ENCODE peak calls at places on chromosomes 13 and 19, in four cellular contexts. K is prostate gland, B is adrenal gland, O is ovary. H is an unnamed sample.

GRCh38 chr13:90201676-90202425 is 1145.6 kb upstream of the MIR17HG start:
- DNase-seq in K (no peak), B (no peak), O (no peak), H (no peak)

GRCh38 chr19:5621945-5622464 is 571 bp downstream of the SAFB2 start:
- DNase-seq in K (peak; percentile 20), B (peak; percentile 58), O (peak; percentile 48), H (no peak)

GRCh38 chr13:48110132-48110868 is 15.4 kb upstream of the MED4 start:
- DNase-seq in K (no peak), B (no peak), O (no peak), H (no peak)

GRCh38 chr13:113990321-113990837 is 16.5 kb upstream of the C13orf46 start:
- DNase-seq in K (no peak), B (no peak), O (no peak), H (peak; percentile 7)

GRCh38 chr13:99314640-99315176 is 7.5 kb upstream of the GPR183 start:
- DNase-seq in K (no peak), B (no peak), O (no peak), H (no peak)

GRCh38 chr19:45508931-45509691 is 1.8 kb downstream of the VASP start:
- DNase-seq in K (peak; percentile 76), B (peak; percentile 73), O (peak; percentile 73), H (peak; percentile 61)

GRCh38 chr19:51144482-51145045 is 2.5 kb downstream of the SIGLEC7 start:
- DNase-seq in K (no peak), B (no peak), O (no peak), H (no peak)

GRCh38 chr19:29542776-29543175 is 17.0 kb downstream of the VSTM2B start:
- DNase-seq in K (no peak), B (no peak), O (no peak), H (no peak)

GRCh38 chr19:35116085-35116801 is 620 bp downstream of the FXYD3 start:
- DNase-seq in K (peak; percentile 76), B (no peak), O (no peak), H (no peak)

GRCh38 chr13:29546662-29547061 is 48.8 kb downstream of the SLC7A1 start:
- DNase-seq in K (no peak), B (no peak), O (no peak), H (no peak)

DNA sequence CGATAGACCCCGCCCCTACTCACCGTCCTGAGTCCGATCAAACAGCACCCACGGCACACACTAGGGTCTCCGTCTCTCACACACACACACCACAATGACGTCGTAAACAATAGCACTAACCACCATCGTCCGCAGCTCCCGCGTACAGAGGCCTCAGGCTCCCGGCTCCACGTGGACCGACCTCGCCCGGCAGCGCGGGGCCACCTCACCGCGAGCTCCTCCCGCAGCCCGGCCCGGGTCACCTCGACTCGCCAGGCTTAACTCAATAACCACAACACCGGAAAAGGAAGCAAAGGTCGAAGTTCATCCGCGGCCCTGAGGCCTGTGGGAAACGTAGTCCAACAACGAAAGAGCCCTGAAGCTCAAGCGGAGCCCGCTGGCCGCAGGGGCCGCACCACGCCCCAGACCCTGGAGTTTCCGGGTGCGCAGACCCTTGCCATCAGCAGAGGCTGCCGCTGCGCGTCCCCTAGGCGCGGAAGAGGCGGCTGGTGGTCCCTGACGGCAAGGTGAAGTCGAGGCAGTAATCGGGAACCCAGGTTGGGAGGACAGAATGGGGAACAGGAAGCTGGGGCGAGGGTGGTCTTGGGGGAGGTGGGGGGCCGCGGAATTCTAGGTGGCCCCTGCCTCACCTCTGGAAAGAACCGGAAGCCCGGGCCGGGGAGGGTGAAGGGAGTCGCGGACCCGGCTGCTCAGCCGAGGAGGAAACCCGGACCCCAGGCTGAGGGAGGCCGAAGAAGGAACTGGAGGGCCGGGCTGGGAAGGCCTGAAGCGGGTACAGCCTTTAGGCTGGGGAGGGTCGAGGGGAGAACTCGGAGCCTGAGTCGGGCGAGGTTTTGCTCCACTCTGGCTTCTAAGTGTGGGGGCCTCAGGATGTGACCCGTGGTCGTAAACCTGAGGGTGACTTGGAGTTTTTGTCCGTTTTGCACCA is at the start of gene ZNF529:
- DNase-seq in K (peak; percentile 88), B (peak; percentile 88), O (peak; percentile 88), H (peak; percentile 92)
- TF ChIP-seq POLR2A in K (peak; percentile 69), B (peak; percentile 86), O (no peak), H (peak; percentile 43)

GRCh38 chr19:39074205-39074692 is 9.9 kb upstream of the ACP7 start:
- DNase-seq in K (no peak), B (no peak), O (no peak), H (no peak)
- H3K27ac ChIP-seq in K (no peak overlapping the region), B (no peak overlapping the region), O (no peak overlapping the region), H (no peak overlapping the region)

GRCh38 chr19:3698386-3698950 is 1.8 kb downstream of the PIP5K1C start:
- DNase-seq in K (no peak), B (no peak), O (no peak), H (no peak)
- H3K4me3 ChIP-seq in K (no peak overlapping the region), B (no peak overlapping the region), O (peak overlapping the region; percentile 88), H (no peak overlapping the region)

GRCh38 chr19:57615346-57615745 is 1.3 kb downstream of the ZNF134 start:
- DNase-seq in K (no peak), B (no peak), O (no peak), H (no peak)

GRCh38 chr19:57611113-57611512 is 2.9 kb upstream of the ZNF134 start:
- DNase-seq in K (no peak), B (no peak), O (no peak), H (no peak)

GRCh38 chr19:57613941-57614743 is at the start of gene ZNF134:
- DNase-seq in K (peak; percentile 91), B (peak; percentile 90), O (peak; percentile 86), H (peak; percentile 70)
- TF ChIP-seq POLR2A in K (no peak), B (no peak), O (no peak), H (no peak)

GRCh38 chr19:38869836-38870607 is 8.1 kb downstream of the RINL start:
- DNase-seq in K (peak; percentile 71), B (peak; percentile 81), O (peak; percentile 87), H (peak; percentile 74)
- H3K27ac ChIP-seq in K (peak overlapping the region; percentile 30), B (no peak overlapping the region), O (peak overlapping the region; percentile 5), H (peak overlapping the region; percentile 62)

DNA sequence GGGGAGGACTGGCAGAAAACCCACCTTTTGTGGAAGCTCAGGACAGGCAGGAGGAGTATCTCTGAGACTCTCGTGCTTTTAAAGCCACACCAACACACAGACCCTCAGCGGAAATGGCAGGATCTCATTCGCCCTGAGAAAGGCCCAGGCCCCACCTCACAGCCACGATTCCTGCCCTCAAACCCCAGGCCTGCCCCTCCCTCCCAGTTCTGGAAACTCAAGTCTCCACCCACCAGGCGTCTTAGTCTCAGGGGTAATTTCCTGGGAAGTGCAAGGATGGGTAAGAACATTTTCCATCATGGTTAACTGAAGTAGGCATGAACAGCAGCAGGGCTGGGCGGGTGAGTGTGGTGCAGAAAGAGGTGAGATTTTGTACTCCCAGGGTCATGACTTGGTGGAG is 8.0 kb upstream of the PDE4C start:
- DNase-seq in K (no peak), B (no peak), O (no peak), H (no peak)
- H3K4me3 ChIP-seq in K (no peak overlapping the region), B (no peak overlapping the region), O (no peak overlapping the region), H (no peak overlapping the region)

GRCh38 chr19:36392916-36393673 is 14.1 kb upstream of the ZFP14 start:
- DNase-seq in K (no peak), B (no peak), O (no peak), H (no peak)
- TF ChIP-seq POLR2A in K (no peak), B (no peak), O (no peak), H (no peak)

GRCh38 chr13:100517706-100518105 is 70.9 kb downstream of the GGACT start:
- DNase-seq in K (no peak), B (no peak), O (no peak), H (no peak)
- H3K27ac ChIP-seq in K (no peak overlapping the region), B (no peak overlapping the region), O (no peak overlapping the region), H (no peak overlapping the region)

DNA sequence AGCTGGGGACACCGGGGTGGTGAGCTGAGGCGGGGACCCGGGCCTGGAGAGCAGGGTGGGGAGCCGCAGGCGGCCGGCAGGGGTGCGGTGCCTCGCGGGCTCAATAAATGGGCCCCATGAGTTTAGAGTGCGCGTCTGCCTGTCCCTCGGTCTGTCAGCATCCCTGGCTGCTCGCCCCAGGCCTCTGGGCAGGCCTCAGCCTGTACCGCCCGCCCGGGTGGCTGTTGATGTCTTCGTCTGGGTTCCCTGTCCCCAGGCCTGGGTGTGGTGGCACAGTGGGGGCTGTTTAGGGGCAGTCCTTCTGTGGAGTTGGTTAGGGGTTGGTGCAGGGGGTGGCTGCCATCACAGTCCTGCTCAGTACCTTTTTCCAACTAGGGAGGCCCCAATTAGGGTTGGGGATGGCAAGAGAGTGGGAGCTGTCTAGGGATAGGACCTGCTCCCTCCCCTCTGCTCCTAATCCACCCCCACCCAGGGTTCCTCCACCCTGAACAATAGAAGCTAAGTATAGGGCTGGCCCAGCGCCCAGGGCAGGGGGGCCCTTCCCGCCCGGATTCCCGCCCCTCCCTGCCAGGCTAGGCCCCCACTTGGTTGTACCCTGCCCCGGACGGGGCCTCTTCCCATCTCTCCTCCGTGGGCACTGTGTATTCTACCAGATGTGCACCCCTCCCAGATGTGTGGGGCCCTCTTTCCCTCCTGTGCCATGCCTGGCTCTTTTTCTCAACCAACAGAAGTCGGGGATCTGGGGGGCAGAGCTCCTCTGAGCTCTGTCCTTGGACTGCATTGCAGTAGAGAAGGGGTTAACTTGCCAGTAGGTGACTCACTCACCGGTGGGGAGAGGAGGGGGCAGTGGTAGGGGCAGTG is 12.4 kb downstream of the CIC start:
- DNase-seq in K (peak; percentile 78), B (no peak), O (peak; percentile 72), H (peak; percentile 61)
- H3K4me3 ChIP-seq in K (peak overlapping the region; percentile 84), B (no peak overlapping the region), O (peak overlapping the region; percentile 91), H (peak overlapping the region; percentile 100)